ENCODE peak calls at places on chromosome 15, in eight cellular contexts. L is DMS79; H is GM10248; B is cardiac fibroblast; J is HS-27A; X is cardiac muscle cell; I is activated T-helper 2 cell treated with anti-CD3 and anti-CD28 coated beads, Interferon-gamma antibody, Interleukin-2, Interleukin-4, amounts not matched to agents 10 μg/mL and 5 μg/mL and 100 μg/mL, durations not matched to agents 14 hours and 24 hours and 36 hours; A is GM13976. C is an unnamed sample.

GRCh38 chr15:65008989-65009388 is 19.3 kb upstream of the SPG21 start:
- DNase-seq in B (peak; percentile 29), L (no peak), A (peak; percentile 25), J (no peak), X (no peak), I (no peak), H (no peak), C (no peak)

GRCh38 chr15:36156855-36157521 is 422.4 kb upstream of the CDIN1 start:
- DNase-seq in A (no peak), J (peak; percentile 20), I (no peak), X (peak; percentile 84), H (no peak), L (no peak), B (peak; percentile 86), C (peak; percentile 53)

GRCh38 chr15:71974211-71974610 is 143.7 kb downstream of the MYO9A start:
- DNase-seq in B (no peak), L (no peak), J (no peak), A (no peak), X (no peak), I (no peak), H (no peak), C (no peak)

GRCh38 chr15:55253580-55253979 is 36.0 kb downstream of the RAB27A start:
- DNase-seq in X (peak; percentile 77), J (no peak), H (no peak), I (no peak), L (no peak), A (no peak), B (peak; percentile 76), C (peak; percentile 81)

GRCh38 chr15:33190539-33190938 is 4.0 kb downstream of the FMN1 start:
- DNase-seq in I (no peak), J (no peak), A (no peak), B (no peak), L (no peak), X (no peak), H (no peak), C (no peak)

GRCh38 chr15:83446904-83447708 is at the start of gene SH3GL3:
- DNase-seq in L (no peak), I (peak; percentile 62), X (peak; percentile 81), J (no peak), A (peak; percentile 33), H (no peak), B (peak; percentile 76), C (peak; percentile 65)

GRCh38 chr15:26891448-26891881 is 24.6 kb downstream of the GABRA5 start:
- DNase-seq in J (no peak), B (peak; percentile 53), X (peak; percentile 73), I (peak; percentile 19), L (peak; percentile 87), H (peak; percentile 42), A (peak; percentile 61), C (peak; percentile 73)

GRCh38 chr15:68360716-68361115 is 71.2 kb downstream of the ITGA11 start:
- DNase-seq in I (no peak), A (no peak), B (no peak), L (no peak), J (no peak), H (no peak), X (no peak), C (no peak)

GRCh38 chr15:81814882-81815455 is 230.8 kb downstream of the MEX3B start:
- DNase-seq in H (no peak), A (no peak), X (no peak), J (no peak), B (no peak), I (no peak), L (no peak), C (no peak)

GRCh38 chr15:100715571-100716455 is 113.4 kb downstream of the ASB7 start:
- DNase-seq in H (no peak), J (no peak), B (no peak), L (no peak), A (peak; percentile 10), X (no peak), I (no peak), C (peak; percentile 41)

GRCh38 chr15:98866503-98866902 is 141.1 kb downstream of the PGPEP1L start:
- DNase-seq in X (peak; percentile 81), J (no peak), I (no peak), A (no peak), L (no peak), B (peak; percentile 75), H (no peak), C (peak; percentile 81)

GRCh38 chr15:84955089-84955848 is 26.4 kb upstream of the PDE8A start:
- DNase-seq in X (peak; percentile 83), B (peak; percentile 84), L (no peak), I (no peak), J (no peak), H (peak; percentile 64), A (peak; percentile 57), C (peak; percentile 71)